ENCODE peak calls at places on chromosomes 11 and 22, in ten cellular contexts. U, X, F, B, D, T, I, J, L and S are unnamed samples.

GRCh38 chr11:73308963-73309960 is 1.2 kb downstream of the ARHGEF17 start:
- DNase-seq in B (no peak), F (peak), I (no peak), D (peak), T (peak), X (no peak), L (no peak), U (no peak), J (no peak), S (peak)

GRCh38 chr11:67558084-67558772 is 25.4 kb upstream of the GSTP1 start:
- DNase-seq in J (no peak), T (no peak), X (no peak), U (no peak), F (no peak), D (no peak), I (no peak), B (no peak), L (no peak), S (no peak)

GRCh38 chr22:42906605-42907338 is 49.7 kb upstream of the ARFGAP3 start:
- DNase-seq in L (no peak), F (no peak), T (no peak), U (no peak), J (no peak), B (no peak), X (no peak), D (peak), I (no peak), S (no peak)

GRCh38 chr11:93016595-93016994 is 47.1 kb downstream of the MTNR1B start:
- DNase-seq in F (no peak), T (no peak), D (no peak), I (no peak), B (no peak), U (no peak), L (no peak), X (no peak), J (no peak), S (no peak)

GRCh38 chr11:10900686-10901415 is 43.0 kb upstream of the ZBED5 start:
- DNase-seq in F (no peak), B (no peak), L (no peak), X (no peak), I (no peak), J (no peak), D (peak), U (no peak), T (peak), S (no peak)

GRCh38 chr11:1856306-1857005 is 3.6 kb downstream of the LSP1 start:
- DNase-seq in F (no peak), D (no peak), I (no peak), J (no peak), B (no peak), L (no peak), U (no peak), T (no peak), X (no peak), S (no peak)

GRCh38 chr11:911031-911889 is 650 bp upstream of the CHID1 start:
- DNase-seq in F (peak), J (no peak), L (peak), U (no peak), B (no peak), X (no peak), T (peak), I (peak), D (peak), S (peak)

GRCh38 chr22:19810381-19811141 is 44.1 kb downstream of the GNB1L start:
- DNase-seq in X (no peak), I (no peak), J (no peak), B (peak), L (peak), D (peak), T (no peak), U (no peak), F (peak), S (peak)

GRCh38 chr22:30813936-30814335 is 119.3 kb downstream of the OSBP2 start:
- DNase-seq in I (no peak), U (no peak), F (no peak), T (no peak), D (no peak), L (no peak), J (no peak), B (no peak), X (no peak), S (no peak)

GRCh38 chr22:41770715-41771452 is 29.6 kb upstream of the CCDC134 start:
- DNase-seq in T (peak), U (no peak), J (no peak), L (no peak), I (no peak), B (no peak), X (no peak), D (no peak), F (no peak), S (no peak)

GRCh38 chr11:119461250-119461963 is 38.4 kb upstream of the THY1 start:
- DNase-seq in B (no peak), J (no peak), U (no peak), F (no peak), L (no peak), I (no peak), D (no peak), X (no peak), T (no peak), S (no peak)

GRCh38 chr11:73401217-73401923 is 25.2 kb downstream of the RELT start:
- DNase-seq in D (no peak), L (peak), B (no peak), F (no peak), I (no peak), U (no peak), J (no peak), X (no peak), T (no peak), S (peak)

GRCh38 chr11:2207212-2207611 is 35.6 kb upstream of the TH start:
- DNase-seq in X (no peak), L (no peak), J (no peak), D (no peak), F (no peak), B (peak), U (no peak), I (no peak), T (no peak), S (no peak)

GRCh38 chr11:34323601-34324000 is 34.2 kb downstream of the ABTB2 start:
- DNase-seq in D (peak), U (no peak), L (no peak), T (no peak), X (no peak), I (no peak), F (no peak), J (no peak), B (no peak), S (no peak)

GRCh38 chr11:128814856-128815705 is 52.0 kb downstream of the KCNJ1 start:
- DNase-seq in B (no peak), D (peak), L (no peak), T (peak), F (peak), X (no peak), U (no peak), I (no peak), J (no peak), S (peak)

GRCh38 chr11:102464037-102464436 is 11.5 kb upstream of the TMEM123 start:
- DNase-seq in J (no peak), U (no peak), F (no peak), L (no peak), X (no peak), D (no peak), I (no peak), T (no peak), B (no peak), S (no peak)

GRCh38 chr11:10640308-10640707 is 53.2 kb downstream of the IRAG1 start:
- DNase-seq in L (no peak), D (no peak), U (no peak), X (no peak), J (no peak), B (no peak), I (no peak), F (no peak), T (no peak), S (no peak)